ENCODE peak calls at places on chromosomes 11 and 22, in five cellular contexts. D is RPMI8226, P is esophagus squamous epithelium, Z is skeletal muscle cell, N is NCI-H2081. K is an unnamed sample.

GRCh38 chr11:2375964-2376551 is 1.1 kb upstream of the CD81 start:
- DNase-seq in D (no peak), P (no peak), Z (no peak), N (no peak), K (no peak)

GRCh38 chr11:46686886-46687810 is 13.3 kb downstream of the ARHGAP1 start:
- DNase-seq in D (no peak), P (no peak), Z (no peak), N (peak; percentile 59), K (peak; percentile 74)

GRCh38 chr22:35648066-35649025 is at the start of gene APOL6:
- DNase-seq in D (peak; percentile 83), P (no peak), Z (peak; percentile 54), N (no peak), K (peak; percentile 77)

GRCh38 chr11:47220401-47220821 is 5.6 kb downstream of the DDB2 start:
- DNase-seq in D (no peak), P (no peak), Z (peak; percentile 53), N (no peak), K (no peak)

GRCh38 chr11:63699906-63700305 is 18.6 kb downstream of the RTN3 start:
- DNase-seq in D (no peak), P (no peak), Z (no peak), N (no peak), K (no peak)

GRCh38 chr11:38693306-38693705 is 2095.3 kb upstream of the RAG2 start:
- DNase-seq in D (no peak), P (no peak), Z (no peak), N (no peak), K (no peak)

GRCh38 chr11:90805172-90805571 is 582.3 kb upstream of the CHORDC1 start:
- DNase-seq in D (no peak), P (no peak), Z (no peak), N (no peak), K (no peak)

GRCh38 chr22:50315289-50316113 is 8.1 kb upstream of the PLXNB2 start:
- DNase-seq in D (peak; percentile 66), P (no peak), Z (no peak), N (no peak), K (no peak)

GRCh38 chr11:10379022-10379421 is 74.1 kb downstream of the ADM start:
- DNase-seq in D (peak; percentile 19), P (no peak), Z (no peak), N (no peak), K (no peak)

GRCh38 chr22:50190182-50190951 is 4.7 kb downstream of the TRABD start:
- DNase-seq in D (peak; percentile 93), P (peak; percentile 81), Z (no peak), N (peak; percentile 30), K (no peak)

GRCh38 chr22:22821340-22821739 is 66.3 kb upstream of the IGLL5 start:
- DNase-seq in D (no peak), P (no peak), Z (no peak), N (no peak), K (no peak)

GRCh38 chr22:37052386-37053309 is 1.1 kb downstream of the KCTD17 start:
- DNase-seq in D (no peak), P (no peak), Z (no peak), N (no peak), K (no peak)

GRCh38 chr11:8531312-8531711 is 62.7 kb downstream of the STK33 start:
- DNase-seq in D (no peak), P (no peak), Z (peak; percentile 12), N (peak; percentile 69), K (peak; percentile 71)

GRCh38 chr11:123235117-123235686 is 40.2 kb upstream of the CLMP start:
- DNase-seq in D (no peak), P (no peak), Z (no peak), N (peak; percentile 11), K (no peak)

GRCh38 chr22:23403152-23403719 is 176.9 kb downstream of the IGLL1 start:
- DNase-seq in D (no peak), P (no peak), Z (no peak), N (no peak), K (no peak)

GRCh38 chr11:94585375-94585774 is 18.2 kb downstream of the PIWIL4 start:
- DNase-seq in D (no peak), P (no peak), Z (no peak), N (no peak), K (no peak)

GRCh38 chr11:72781313-72782080 is 12.3 kb downstream of the STARD10 start:
- DNase-seq in D (peak; percentile 30), P (no peak), Z (no peak), N (peak; percentile 5), K (no peak)

GRCh38 chr11:76699461-76700091 is 29.0 kb upstream of the LRRC32 start:
- DNase-seq in D (no peak), P (no peak), Z (no peak), N (no peak), K (no peak)

GRCh38 chr11:32751381-32751780 is 43.1 kb downstream of the CCDC73 start:
- DNase-seq in D (no peak), P (no peak), Z (no peak), N (no peak), K (no peak)

K was measured in NCI-H2029 treated with DMSO at 0.1 percent for 48 hours.